ENCODE peak calls at places on chromosomes 12 and 14, in six cellular contexts. K, Z, F, M, Y and N are unnamed samples.

GRCh38 chr12:125346361-125346760 is 281.1 kb downstream of the AACS start:
- DNase-seq in F (no peak), M (no peak), K (no peak), Z (no peak), Y (no peak), N (no peak)

GRCh38 chr14:101767618-101768362 is 6.3 kb downstream of the PPP2R5C start:
- DNase-seq in Y (no peak), K (no peak), Z (no peak), F (no peak), M (no peak), N (no peak)

GRCh38 chr12:31519525-31519924 is 71.4 kb downstream of the DENND5B start:
- DNase-seq in F (no peak), K (no peak), M (no peak), Y (no peak), Z (no peak), N (no peak)

GRCh38 chr12:123062682-123063426 is 82.4 kb downstream of the ARL6IP4 start:
- DNase-seq in Z (no peak), F (peak), M (no peak), K (no peak), Y (no peak), N (no peak)

GRCh38 chr14:42353315-42353714 is 746.6 kb downstream of the LRFN5 start:
- DNase-seq in M (no peak), K (no peak), Y (no peak), F (no peak), Z (peak), N (no peak)

GRCh38 chr12:15212877-15213276 is 8.3 kb downstream of the RERG start:
- DNase-seq in Z (no peak), F (no peak), K (no peak), M (no peak), Y (no peak), N (no peak)

GRCh38 chr12:121504505-121504904 is 76.3 kb downstream of the KDM2B start:
- DNase-seq in M (no peak), F (no peak), Y (no peak), Z (no peak), K (no peak), N (no peak)

GRCh38 chr14:28766505-28767238 is at the start of gene FOXG1:
- DNase-seq in Z (peak), F (peak), Y (no peak), K (peak), M (no peak), N (peak)

GRCh38 chr14:103537175-103537990 is 8.4 kb downstream of the TRMT61A start:
- DNase-seq in Z (no peak), F (no peak), M (no peak), Y (no peak), K (no peak), N (no peak)

GRCh38 chr14:96754845-96755184 is 42.4 kb upstream of the VRK1 start:
- DNase-seq in M (no peak), F (no peak), Z (no peak), Y (no peak), K (no peak), N (no peak)

GRCh38 chr14:48391661-48392060 is 716.3 kb upstream of the MDGA2 start:
- DNase-seq in M (no peak), K (no peak), Y (no peak), F (no peak), Z (no peak), N (no peak)

GRCh38 chr12:105637470-105637869 is 307.0 kb downstream of the C12orf75 start:
- DNase-seq in K (no peak), Z (no peak), Y (no peak), M (no peak), F (no peak), N (no peak)

GRCh38 chr14:101185081-101185835 is 281.7 kb upstream of the RTL1 start:
- DNase-seq in Z (no peak), M (no peak), F (no peak), Y (peak), K (no peak), N (no peak)

GRCh38 chr12:102728506-102729242 is 188.4 kb downstream of the PAH start:
- DNase-seq in F (no peak), Y (no peak), K (no peak), M (no peak), Z (peak), N (no peak)

GRCh38 chr14:23694085-23694975 is 58.2 kb downstream of the DHRS2 start:
- DNase-seq in Z (no peak), Y (no peak), F (no peak), K (peak), M (no peak), N (peak)

GRCh38 chr12:124588689-124589318 is 21.4 kb upstream of the NCOR2 start:
- DNase-seq in F (no peak), K (no peak), Y (no peak), Z (no peak), M (no peak), N (no peak)

GRCh38 chr14:98835051-98835824 is 436.8 kb downstream of the BCL11B start:
- DNase-seq in K (no peak), Z (no peak), Y (no peak), M (no peak), F (no peak), N (no peak)

GRCh38 chr12:1853716-1854115 is 33.4 kb downstream of the LRTM2 start:
- DNase-seq in M (no peak), Y (no peak), Z (no peak), K (no peak), F (no peak), N (no peak)

GRCh38 chr12:68529869-68530268 is 80.8 kb upstream of the RAP1B start:
- DNase-seq in F (no peak), Z (no peak), Y (no peak), M (no peak), K (no peak), N (no peak)

GRCh38 chr14:48382961-48383360 is 707.6 kb upstream of the MDGA2 start:
- DNase-seq in Z (no peak), K (no peak), F (no peak), M (no peak), Y (no peak), N (no peak)

GRCh38 chr12:48041591-48042423 is 37.5 kb upstream of the COL2A1 start:
- DNase-seq in K (no peak), M (no peak), Z (no peak), Y (no peak), F (no peak), N (no peak)

GRCh38 chr12:58034311-58034710 is 92.9 kb downstream of the ATP23 start:
- DNase-seq in F (no peak), K (no peak), Z (no peak), Y (no peak), M (no peak), N (no peak)

GRCh38 chr14:95816539-95816938 is 60.1 kb upstream of the TUNAR start:
- DNase-seq in F (no peak), Y (no peak), K (no peak), M (no peak), Z (no peak), N (no peak)

GRCh38 chr12:13194462-13195110 is 1.9 kb upstream of the EMP1 start:
- DNase-seq in M (no peak), Y (no peak), Z (no peak), F (no peak), K (no peak), N (no peak)

GRCh38 chr14:54664961-54665360 is 98.0 kb downstream of the SAMD4A start:
- DNase-seq in F (no peak), Y (no peak), Z (no peak), K (no peak), M (no peak), N (no peak)

GRCh38 chr12:15220961-15221885 is at the start of gene RERG:
- DNase-seq in Y (peak), Z (peak), K (peak), F (peak), M (no peak), N (peak)

GRCh38 chr14:96670391-96670790 is 126.8 kb upstream of the VRK1 start:
- DNase-seq in M (no peak), K (no peak), Z (no peak), F (no peak), Y (no peak), N (no peak)

GRCh38 chr14:74618078-74618952 is 6.3 kb upstream of the LTBP2 start:
- DNase-seq in M (no peak), K (no peak), Y (no peak), F (peak), Z (no peak), N (no peak)

GRCh38 chr12:16121953-16122352 is 155.5 kb downstream of the SLC15A5 start:
- DNase-seq in F (no peak), Z (no peak), M (no peak), Y (no peak), K (no peak), N (no peak)

GRCh38 chr14:77663289-77663688 is 44.5 kb downstream of the ALKBH1 start:
- DNase-seq in M (no peak), F (no peak), Y (no peak), Z (no peak), K (no peak), N (no peak)

GRCh38 chr12:26231930-26232329 is 36.6 kb downstream of the SSPN start:
- DNase-seq in Y (no peak), F (no peak), Z (no peak), M (no peak), K (no peak), N (no peak)

GRCh38 chr12:66662729-66663128 is 16.1 kb downstream of the GRIP1 start:
- DNase-seq in F (no peak), Z (no peak), M (no peak), K (no peak), Y (no peak), N (no peak)

GRCh38 chr14:64973826-64974225 is 1.7 kb upstream of the RAB15 start:
- DNase-seq in K (no peak), Z (no peak), Y (no peak), M (no peak), F (no peak), N (no peak)

DNA sequence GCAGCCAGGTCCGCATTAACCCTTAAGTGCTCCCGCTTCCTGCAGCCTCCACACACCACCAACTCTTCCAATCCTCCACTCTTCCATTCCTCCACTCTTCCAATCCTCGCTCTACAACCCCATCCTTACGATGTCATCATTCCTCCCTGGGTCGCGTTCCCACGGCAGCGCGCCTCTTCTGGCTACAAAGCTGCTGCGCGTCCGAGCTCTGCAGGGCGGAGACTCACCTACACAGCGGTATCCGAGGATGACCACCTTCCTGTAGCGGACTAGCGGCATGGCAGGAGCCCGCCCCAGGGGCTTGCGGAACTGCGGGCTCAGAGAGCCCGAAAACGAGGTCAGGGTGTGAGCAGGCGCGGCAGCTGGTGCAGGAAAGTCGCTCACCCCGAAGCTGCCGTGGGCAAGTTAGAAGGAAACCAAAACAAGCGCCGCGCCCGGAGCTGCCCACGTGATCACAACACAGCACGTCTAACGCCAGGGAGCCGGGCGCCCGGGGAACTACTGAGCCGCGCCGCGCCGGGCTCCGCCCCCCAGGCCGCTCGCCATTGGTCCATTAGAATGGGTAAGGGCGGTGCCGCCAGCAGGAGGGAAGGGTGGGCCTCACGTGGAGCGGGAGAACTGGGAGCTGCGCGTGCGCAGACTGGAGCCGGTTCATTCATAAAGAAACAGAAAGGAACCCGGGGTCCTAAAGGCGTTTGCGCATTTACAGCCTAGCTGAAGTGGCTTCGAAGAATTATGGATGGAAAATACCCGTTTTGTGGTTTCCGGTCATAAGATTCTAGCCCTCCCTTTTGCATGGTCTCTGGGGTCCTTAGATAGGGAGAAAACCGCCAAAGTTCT is at the start of gene RHEBL1:
- DNase-seq in F (peak), Z (peak), M (peak), Y (peak), K (peak), N (peak)
- TF ChIP-seq CTCF in F (no peak), Z (peak), M (no peak), Y (peak), K (no peak), N (no peak)

GRCh38 chr14:56603648-56604047 is 24.1 kb downstream of the TMEM260 start:
- DNase-seq in F (no peak), Z (no peak), K (no peak), Y (no peak), M (no peak), N (no peak)
- TF ChIP-seq CTCF in F (no peak), Z (no peak), K (no peak), Y (no peak), M (no peak), N (no peak)

DNA sequence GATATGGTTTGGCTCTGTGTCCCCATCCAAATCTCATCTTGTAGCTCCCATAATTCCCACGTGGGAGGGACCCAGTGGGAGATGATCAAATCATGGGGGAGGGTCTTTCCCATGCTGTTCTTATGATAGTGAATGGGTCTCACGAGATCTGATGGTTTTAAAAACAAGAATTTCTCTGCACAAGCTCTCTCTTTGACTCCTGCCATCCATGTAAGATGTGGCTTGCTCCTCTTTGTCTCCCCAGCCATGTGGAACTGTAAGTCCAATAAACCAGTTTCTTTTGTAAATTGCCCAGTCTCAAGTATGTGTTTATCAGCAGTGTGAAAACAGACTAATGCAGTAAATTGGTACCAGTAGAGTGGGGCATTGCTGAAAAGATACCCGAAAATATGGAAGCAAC is 146.2 kb downstream of the DPF3 start:
- DNase-seq in F (no peak), M (no peak), Z (no peak), Y (no peak), K (no peak), N (no peak)
- TF ChIP-seq CTCF in F (no peak), M (no peak), Z (no peak), Y (no peak), K (no peak), N (no peak)

GRCh38 chr12:4769073-4769472 is 48.9 kb downstream of the GALNT8 start:
- DNase-seq in Z (no peak), K (no peak), M (no peak), F (no peak), Y (no peak), N (no peak)
- TF ChIP-seq CTCF in Z (no peak), K (no peak), M (no peak), F (no peak), Y (no peak), N (no peak)

DNA sequence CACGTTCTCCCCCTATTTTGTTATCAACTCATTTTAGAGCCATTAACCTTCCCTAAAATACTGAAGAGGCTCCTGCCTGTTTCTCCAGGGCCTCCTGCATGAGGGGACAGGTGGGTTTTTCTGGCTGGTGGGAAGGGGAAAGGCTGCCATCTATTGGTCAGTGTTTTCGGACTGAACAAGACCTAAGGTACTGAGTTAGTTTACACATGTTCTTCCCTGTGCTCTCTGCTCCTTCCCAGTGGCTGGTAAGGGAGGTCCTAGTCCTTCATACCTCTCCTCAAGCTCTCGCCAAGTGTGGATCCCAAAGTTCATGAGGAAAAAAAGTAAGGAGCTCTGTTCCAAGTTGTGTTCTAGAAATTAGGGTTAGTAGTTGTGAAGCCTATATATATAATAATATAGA is 357.5 kb downstream of the FSCB start:
- DNase-seq in F (no peak), M (no peak), Y (no peak), K (peak), Z (no peak), N (peak)
- TF ChIP-seq CTCF in F (no peak), M (no peak), Y (no peak), K (peak), Z (peak), N (no peak)

GRCh38 chr14:104968541-104969401 is 9.4 kb downstream of the AHNAK2 start:
- DNase-seq in K (no peak), Z (no peak), M (no peak), F (peak), Y (no peak), N (no peak)
- TF ChIP-seq CTCF in K (no peak), Z (no peak), M (no peak), F (no peak), Y (peak), N (no peak)

GRCh38 chr12:127773520-127773919 is 493.4 kb upstream of the TMEM132C start:
- DNase-seq in F (no peak), Y (no peak), K (no peak), M (no peak), Z (no peak), N (no peak)
- TF ChIP-seq CTCF in F (no peak), Y (no peak), K (no peak), M (no peak), Z (no peak), N (no peak)

GRCh38 chr14:26137161-26137560 is 460.7 kb downstream of the NOVA1 start:
- DNase-seq in Z (no peak), M (no peak), K (peak), Y (no peak), F (no peak), N (no peak)
- TF ChIP-seq CTCF in Z (no peak), M (no peak), K (no peak), Y (no peak), F (no peak), N (peak)

GRCh38 chr14:70573050-70573449 is 27.4 kb downstream of the MED6 start:
- DNase-seq in K (no peak), Z (no peak), M (no peak), Y (no peak), F (no peak), N (no peak)

GRCh38 chr14:70563417-70563816 is 28.6 kb upstream of the ADAM20 start:
- DNase-seq in M (no peak), K (no peak), Y (no peak), Z (no peak), F (no peak), N (no peak)

GRCh38 chr14:70571139-70571538 is 29.3 kb downstream of the MED6 start:
- DNase-seq in Z (no peak), M (no peak), K (no peak), F (no peak), Y (no peak), N (no peak)

GRCh38 chr14:70563869-70564268 is 29.1 kb upstream of the ADAM20 start:
- DNase-seq in M (no peak), Y (no peak), K (no peak), Z (no peak), F (no peak), N (no peak)

DNA sequence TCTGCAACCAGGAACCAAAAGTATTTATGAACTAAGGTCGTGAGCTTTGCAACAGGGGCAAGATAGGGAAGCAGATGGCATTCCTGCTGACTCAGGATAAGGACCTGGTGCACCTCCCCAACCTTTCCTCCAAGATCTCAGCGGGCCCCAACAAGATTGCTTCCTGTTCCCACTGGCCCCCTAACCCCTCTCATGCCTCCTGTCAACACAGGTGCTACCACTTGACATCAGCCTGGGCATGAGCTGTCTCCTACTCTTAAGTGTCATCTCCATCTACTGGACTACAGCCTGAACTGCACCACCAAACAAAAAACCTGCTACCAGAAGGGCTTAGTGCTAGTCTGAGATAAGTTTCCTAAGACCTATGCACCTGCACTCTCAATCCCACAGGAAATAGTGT is 32.7 kb downstream of the MED6 start:
- DNase-seq in Y (no peak), Z (peak), M (peak), K (peak), F (no peak), N (peak)
- TF ChIP-seq CTCF in Y (peak), Z (peak), M (peak), K (peak), F (peak), N (peak)